ENCODE peak calls at places on chromosomes 6 and 20, in four cellular contexts. M is HepG2, I is SK-N-SH, V is K562. D is an unnamed sample.

GRCh38 chr6:30238178-30238795 is 25.1 kb upstream of the TRIM26 start:
- DNase-seq in M (peak; percentile 60), I (peak; percentile 44), V (peak; percentile 65), D (peak; percentile 27)

GRCh38 chr6:167762259-167762962 is 64.3 kb upstream of the AFDN start:
- DNase-seq in M (peak; percentile 99), I (no peak), V (no peak), D (no peak)

GRCh38 chr20:53454675-53455276 is 138.9 kb downstream of the ZNF217 start:
- DNase-seq in M (no peak), I (no peak), V (no peak), D (no peak)

GRCh38 chr6:95133578-95133977 is 443.8 kb upstream of the MANEA start:
- DNase-seq in M (no peak), I (no peak), V (no peak), D (no peak)

GRCh38 chr6:131937219-131937618 is 14.0 kb downstream of the CCN2 start:
- DNase-seq in M (no peak), I (no peak), V (no peak), D (no peak)

GRCh38 chr20:25685276-25686080 is 11.2 kb downstream of the ZNF337 start:
- DNase-seq in M (no peak), I (no peak), V (no peak), D (peak; percentile 30)

GRCh38 chr6:144285798-144286502 is 815 bp downstream of the UTRN start:
- DNase-seq in M (peak; percentile 24), I (peak; percentile 32), V (peak; percentile 35), D (peak; percentile 63)

GRCh38 chr6:143753678-143754077 is 75.9 kb downstream of the PHACTR2 start:
- DNase-seq in M (no peak), I (no peak), V (no peak), D (no peak)

GRCh38 chr20:50930139-50931047 is 844 bp downstream of the ADNP start:
- DNase-seq in M (no peak), I (peak; percentile 47), V (peak; percentile 19), D (no peak)

GRCh38 chr6:11752350-11752749 is 26.3 kb downstream of the ADTRP start:
- DNase-seq in M (no peak), I (no peak), V (no peak), D (no peak)

GRCh38 chr6:34075906-34076305 is 70.0 kb downstream of the GRM4 start:
- DNase-seq in M (no peak), I (no peak), V (no peak), D (no peak)

GRCh38 chr6:168648240-168648639 is 207.3 kb downstream of the SMOC2 start:
- DNase-seq in M (no peak), I (peak; percentile 76), V (no peak), D (no peak)

GRCh38 chr6:710601-711571 is 17.9 kb upstream of the EXOC2 start:
- DNase-seq in M (no peak), I (peak; percentile 50), V (no peak), D (peak; percentile 60)

GRCh38 chr6:54775586-54775985 is 71.0 kb upstream of the FAM83B start:
- DNase-seq in M (no peak), I (no peak), V (no peak), D (no peak)

GRCh38 chr20:62752181-62752670 is 43.6 kb downstream of the NTSR1 start:
- DNase-seq in M (no peak), I (no peak), V (no peak), D (no peak)

GRCh38 chr6:134094436-134094835 is 42.0 kb upstream of the SLC2A12 start:
- DNase-seq in M (no peak), I (no peak), V (no peak), D (no peak)

GRCh38 chr6:53734473-53735299 is 60.1 kb upstream of the LRRC1 start:
- DNase-seq in M (peak; percentile 31), I (peak; percentile 9), V (peak; percentile 33), D (peak; percentile 72)

GRCh38 chr6:39800388-39801032 is 8.3 kb downstream of the DAAM2 start:
- DNase-seq in M (no peak), I (no peak), V (no peak), D (no peak)

GRCh38 chr20:61682114-61682997 is 383.3 kb downstream of the TAF4 start:
- DNase-seq in M (no peak), I (no peak), V (no peak), D (no peak)

DNA sequence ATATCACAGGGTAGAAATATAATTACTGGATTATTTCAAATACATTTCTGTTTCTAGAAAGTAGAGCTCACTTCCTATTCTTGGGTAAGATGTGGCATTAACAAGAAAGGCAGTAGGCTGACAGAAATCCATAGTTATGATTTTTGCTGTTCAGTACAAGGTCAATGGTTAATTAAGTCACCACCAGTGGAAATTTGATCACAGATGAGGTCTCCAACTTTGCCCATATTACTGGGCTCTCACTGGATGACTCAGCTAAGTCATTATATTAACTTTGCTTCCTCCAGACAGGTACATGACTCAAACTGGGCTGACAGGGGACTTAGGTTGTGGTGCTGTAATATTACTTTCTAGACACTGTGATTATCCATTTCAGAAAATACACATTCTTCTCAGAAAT is 212.4 kb downstream of the GRIK2 start:
- DNase-seq in M (no peak), I (no peak), V (no peak), D (no peak)
- TF ChIP-seq FOXJ3 in M (no peak), I (no peak), V (no peak), D (no peak)

GRCh38 chr6:155088856-155089255 is 93.7 kb downstream of the TIAM2 start:
- DNase-seq in M (no peak), I (no peak), V (no peak), D (no peak)

GRCh38 chr6:155091756-155092155 is 96.6 kb downstream of the TIAM2 start:
- DNase-seq in M (no peak), I (no peak), V (no peak), D (no peak)

GRCh38 chr6:155090166-155090565 is 95.1 kb downstream of the TIAM2 start:
- DNase-seq in M (no peak), I (no peak), V (no peak), D (no peak)

GRCh38 chr6:155089746-155090145 is 94.6 kb downstream of the TIAM2 start:
- DNase-seq in M (no peak), I (no peak), V (no peak), D (no peak)

DNA sequence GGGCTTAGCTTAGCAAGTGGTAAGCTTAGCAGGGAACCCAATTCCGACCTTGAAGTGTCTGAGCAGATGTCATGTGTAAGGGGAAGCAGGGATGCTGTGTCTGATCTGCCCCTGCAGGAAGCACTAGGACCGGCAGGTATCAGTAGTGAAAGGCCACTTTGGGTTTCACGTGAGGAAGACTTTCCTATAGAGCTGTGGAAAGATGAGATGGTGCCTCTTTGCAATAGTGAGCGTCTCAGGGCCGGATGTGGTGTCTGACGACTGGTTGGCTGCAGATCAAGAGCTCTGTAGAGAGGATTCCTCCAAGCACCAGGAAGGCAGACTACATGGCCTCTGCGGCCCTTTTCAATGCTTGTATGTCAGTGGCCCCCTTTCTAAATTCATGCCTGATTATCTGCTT is 98.3 kb downstream of the TIAM2 start:
- DNase-seq in M (no peak), I (no peak), V (no peak), D (no peak)
- TF ChIP-seq FOXJ3 in M (no peak), I (no peak), V (no peak), D (no peak)

DNA sequence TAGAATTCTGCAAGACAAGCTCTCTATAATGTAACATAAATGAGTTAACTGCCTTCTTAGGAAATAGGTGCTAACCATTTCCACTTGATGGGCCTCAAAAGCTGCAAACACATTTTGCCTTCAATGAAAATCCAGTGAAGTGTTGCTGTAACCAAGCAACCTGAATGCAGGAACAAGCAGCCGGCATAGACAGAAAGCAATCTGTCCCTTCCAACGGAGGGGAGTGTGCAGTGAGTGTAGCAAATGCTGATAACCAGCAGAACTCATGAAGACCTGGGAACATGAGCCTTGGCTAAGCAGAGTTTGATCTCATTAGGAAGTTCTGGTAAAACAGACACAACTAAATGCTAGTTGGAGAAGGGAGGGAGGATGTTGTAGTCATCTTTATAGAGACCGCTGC is 697.8 kb downstream of the KIF16B start:
- DNase-seq in M (no peak), I (no peak), V (no peak), D (no peak)
- TF ChIP-seq FOXJ3 in M (no peak), I (no peak), V (no peak), D (no peak)

GRCh38 chr20:1888796-1889463 is 6.3 kb upstream of the SIRPA start:
- DNase-seq in M (peak; percentile 60), I (no peak), V (no peak), D (no peak)

GRCh38 chr20:1887756-1888155 is 7.5 kb upstream of the SIRPA start:
- DNase-seq in M (no peak), I (no peak), V (no peak), D (no peak)

GRCh38 chr20:1885254-1885653 is 10.0 kb upstream of the SIRPA start:
- DNase-seq in M (no peak), I (no peak), V (no peak), D (no peak)

GRCh38 chr20:1885940-1886693 is 9.1 kb upstream of the SIRPA start:
- DNase-seq in M (no peak), I (no peak), V (no peak), D (no peak)

DNA sequence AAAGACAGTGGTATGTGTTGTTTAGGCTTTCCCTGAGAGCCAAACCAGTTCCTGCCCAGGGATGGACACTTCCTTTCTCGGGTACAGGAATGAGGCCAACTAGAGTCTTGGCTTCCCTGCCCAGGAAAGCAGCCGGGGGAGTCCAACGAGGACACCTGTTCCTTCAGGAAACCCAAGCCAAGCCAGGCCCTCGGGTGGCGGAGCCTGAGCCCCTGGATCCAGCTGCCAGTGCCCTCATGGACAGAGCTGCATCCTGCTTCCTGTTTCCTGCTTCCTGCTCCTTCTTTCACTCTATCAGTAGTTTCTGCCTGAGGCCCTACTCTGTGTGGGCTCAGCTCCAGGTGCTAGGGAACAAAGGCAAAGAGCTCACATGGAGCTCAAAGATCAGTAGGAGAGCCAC is 7.9 kb upstream of the SIRPA start:
- DNase-seq in M (no peak), I (no peak), V (no peak), D (no peak)
- TF ChIP-seq FOXJ3 in M (no peak), I (no peak), V (no peak), D (no peak)

DNA sequence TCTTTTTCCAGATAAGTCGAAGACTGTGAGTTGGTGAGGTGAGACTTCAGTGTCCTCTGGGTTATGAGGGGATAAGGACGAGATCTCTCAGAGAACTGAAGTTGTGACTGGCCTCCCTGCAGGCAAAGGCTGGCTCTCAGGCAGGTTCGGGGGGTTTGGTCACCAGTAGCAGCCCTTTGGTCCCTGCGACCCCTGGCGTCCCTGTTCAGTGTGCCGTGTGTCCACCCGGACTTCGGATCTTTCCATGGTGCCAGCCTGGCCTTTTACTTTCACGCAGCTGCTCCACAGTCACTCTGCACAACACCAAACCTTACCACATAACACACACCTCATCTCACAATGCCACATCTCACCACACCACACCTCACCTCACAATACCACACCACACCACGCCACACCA is 131.9 kb downstream of the ERMARD start:
- DNase-seq in M (peak; percentile 20), I (peak; percentile 5), V (no peak), D (no peak)
- TF ChIP-seq FOXJ3 in M (no peak), I (no peak), V (no peak), D (no peak)

D was measured in WTC11.